ENCODE peak calls at places on chromosome X, in four cellular contexts. F is aorta, V is heart left ventricle, H is stomach. Z is an unnamed sample.

GRCh38 chrX:48703642-48704481 is 7.3 kb downstream of the SUV39H1 start:
- DNase-seq in F (no peak), H (no peak), V (no peak), Z (peak; percentile 85)

GRCh38 chrX:1475881-1476280 is 23.2 kb upstream of the ASMTL start:
- DNase-seq in V (no peak), F (no peak), H (no peak), Z (no peak)

GRCh38 chrX:94831364-94831763 is 1157.4 kb downstream of the FAM133A start:
- DNase-seq in V (no peak), H (no peak), F (no peak), Z (no peak)

GRCh38 chrX:35076061-35076460 is 133.5 kb downstream of the FAM47B start:
- DNase-seq in H (no peak), V (no peak), F (no peak), Z (no peak)

GRCh38 chrX:134026732-134027311 is 41.4 kb upstream of the GPC3 start:
- DNase-seq in H (peak; percentile 34), V (peak; percentile 19), F (peak; percentile 43), Z (no peak)

GRCh38 chrX:101686574-101686973 is 26.9 kb upstream of the ARMCX2 start:
- DNase-seq in F (no peak), H (no peak), V (no peak), Z (no peak)

GRCh38 chrX:136816970-136817369 is 36.2 kb upstream of the ARHGEF6 start:
- DNase-seq in V (no peak), H (no peak), F (no peak), Z (no peak)

GRCh38 chrX:115892787-115893671 is 277.5 kb upstream of the AGTR2 start:
- DNase-seq in H (peak; percentile 70), F (peak; percentile 63), V (no peak), Z (peak; percentile 91)

DNA sequence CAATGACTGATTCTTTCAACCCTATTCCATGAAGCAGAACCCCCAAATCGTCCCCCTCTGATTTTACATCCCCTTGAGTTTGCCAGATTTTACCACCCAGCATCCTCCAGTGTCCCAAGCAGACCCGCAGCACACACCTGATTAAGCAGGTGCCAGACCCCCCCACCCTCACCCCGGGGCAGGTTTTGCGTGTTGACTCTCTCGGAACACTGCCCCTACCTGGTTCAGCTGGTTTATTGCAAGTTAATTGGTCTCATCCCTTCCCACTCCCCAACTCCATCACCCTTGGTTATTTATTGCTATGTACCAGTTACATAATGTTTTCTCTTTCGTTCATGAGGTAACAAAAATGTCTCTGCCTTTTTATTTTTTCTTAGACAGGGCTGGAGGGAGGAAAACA is 258.4 kb downstream of the BCOR start:
- DNase-seq in V (no peak), H (no peak), F (no peak), Z (no peak)
- H3K4me1 ChIP-seq in V (no peaks in the 10 kb centered on the region), H (no peaks in the 10 kb centered on the region), F (no peaks in the 10 kb centered on the region), Z (no peaks in the 10 kb centered on the region)

GRCh38 chrX:123989235-123989634 is 27.7 kb downstream of the STAG2 start:
- DNase-seq in V (no peak), F (no peak), H (no peak), Z (no peak)
- H3K4me1 ChIP-seq in V (peaks cover 31% of the 10 kb centered on the region), F (no peaks in the 10 kb centered on the region), H (no peaks in the 10 kb centered on the region), Z (peaks cover 11% of the 10 kb centered on the region)

GRCh38 chrX:46965125-46965758 is 53.0 kb downstream of the JADE3 start:
- DNase-seq in H (no peak), V (no peak), F (no peak), Z (no peak)

GRCh38 chrX:46959101-46959500 is 46.9 kb downstream of the JADE3 start:
- DNase-seq in H (no peak), F (no peak), V (no peak), Z (no peak)

GRCh38 chrX:46959985-46960700 is 47.9 kb downstream of the JADE3 start:
- DNase-seq in V (no peak), H (no peak), F (no peak), Z (no peak)

GRCh38 chrX:46961097-46961496 is 48.9 kb downstream of the JADE3 start:
- DNase-seq in H (no peak), V (no peak), F (no peak), Z (no peak)

GRCh38 chrX:46961574-46962279 is 49.5 kb downstream of the JADE3 start:
- DNase-seq in H (no peak), V (no peak), F (no peak), Z (no peak)
- H3K4me1 ChIP-seq in H (peaks cover 8% of the 10 kb centered on the region), V (peaks cover 4% of the 10 kb centered on the region), F (no peaks in the 10 kb centered on the region), Z (no peaks in the 10 kb centered on the region)

GRCh38 chrX:24168807-24169206 is 19.3 kb downstream of the ZFX start:
- DNase-seq in V (no peak), H (no peak), F (no peak), Z (no peak)
- H3K4me1 ChIP-seq in V (peaks cover 73% of the 10 kb centered on the region), H (peaks cover 43% of the 10 kb centered on the region), F (no peaks in the 10 kb centered on the region), Z (no peaks in the 10 kb centered on the region)

GRCh38 chrX:71623105-71623450 is 4.8 kb upstream of the CXCR3 start:
- DNase-seq in H (no peak), F (no peak), V (no peak), Z (no peak)
- H3K4me1 ChIP-seq in H (peaks cover 21% of the 10 kb centered on the region), F (no peaks in the 10 kb centered on the region), V (peaks cover 20% of the 10 kb centered on the region), Z (no peaks in the 10 kb centered on the region)

Z was measured in PC-9.